ENCODE peak calls at places on chromosomes 4 and X, in five cellular contexts. H is right cardiac atrium, M is cardiac muscle cell, B is heart right ventricle, E is right atrium auricular region. R is an unnamed sample.
A peak's percentile ranks its signal among the peaks of the same experiment; 100 is the strongest.

GRCh38 chr4:38180456-38180855 is 220.3 kb downstream of the PTTG2 start:
- DNase-seq in H (no peak), M (no peak), B (no peak), E (no peak), R (no peak)

GRCh38 chr4:83535520-83535944 is 376 bp upstream of the GPAT3 start:
- DNase-seq in H (peak; percentile 64), M (peak; percentile 36), B (peak; percentile 38), E (peak; percentile 59), R (peak; percentile 12)

GRCh38 chrX:150148749-150149672 is 210.7 kb upstream of the EOLA2 start:
- DNase-seq in H (no peak), M (no peak), B (peak; percentile 7), E (no peak), R (no peak)

GRCh38 chr4:94160774-94161173 is 46.9 kb upstream of the SMARCAD1 start:
- DNase-seq in H (no peak), M (no peak), B (no peak), E (no peak), R (no peak)

GRCh38 chr4:41281038-41281634 is 24.4 kb downstream of the UCHL1 start:
- DNase-seq in H (no peak), M (peak; percentile 83), B (peak; percentile 62), E (no peak), R (peak; percentile 64)

GRCh38 chr4:20422398-20422797 is 170.7 kb downstream of the SLIT2 start:
- DNase-seq in H (no peak), M (peak; percentile 63), B (peak; percentile 8), E (no peak), R (peak; percentile 75)

GRCh38 chr4:42070463-42070862 is 80.1 kb downstream of the SLC30A9 start:
- DNase-seq in H (no peak), M (no peak), B (no peak), E (no peak), R (no peak)

GRCh38 chrX:70255452-70255851 is 4.6 kb downstream of the P2RY4 start:
- DNase-seq in H (no peak), M (no peak), B (no peak), E (no peak), R (no peak)

GRCh38 chrX:70960728-70961127 is 29.8 kb upstream of the SLC7A3 start:
- DNase-seq in H (no peak), M (no peak), B (no peak), E (no peak), R (no peak)

GRCh38 chr4:71209161-71209560 is 129.7 kb upstream of the SLC4A4 start:
- DNase-seq in H (no peak), M (no peak), B (no peak), E (no peak), R (no peak)

GRCh38 chrX:70289793-70290770 is at the start of the genes KIF4A and PDZD11:
- DNase-seq in H (peak; percentile 93), M (peak; percentile 83), B (peak; percentile 79), E (peak; percentile 72), R (peak; percentile 86)

GRCh38 chrX:6708676-6709075 is 173.8 kb upstream of the VCX3A start:
- DNase-seq in H (no peak), M (no peak), B (no peak), E (no peak), R (no peak)

GRCh38 chrX:39759526-39760224 is 338.1 kb downstream of the BCOR start:
- DNase-seq in H (peak; percentile 66), M (peak; percentile 43), B (no peak), E (no peak), R (no peak)

GRCh38 chr4:13162886-13163285 is 321.3 kb downstream of the RAB28 start:
- DNase-seq in H (peak; percentile 69), M (peak; percentile 1), B (no peak), E (no peak), R (no peak)

GRCh38 chr4:156243015-156243414 is 289.3 kb upstream of the CTSO start:
- DNase-seq in H (no peak), M (no peak), B (no peak), E (no peak), R (no peak)

GRCh38 chr4:162911349-162911748 is 255.3 kb downstream of the NAF1 start:
- DNase-seq in H (no peak), M (no peak), B (no peak), E (no peak), R (no peak)

GRCh38 chr4:4524364-4524763 is 17.5 kb downstream of the STX18 start:
- DNase-seq in H (no peak), M (peak; percentile 21), B (no peak), E (no peak), R (no peak)

GRCh38 chrX:11172413-11172812 is 61.3 kb downstream of the HCCS start:
- DNase-seq in H (no peak), M (no peak), B (no peak), E (no peak), R (no peak)

GRCh38 chrX:63417649-63418048 is 66.5 kb upstream of the SPIN4 start:
- DNase-seq in H (no peak), M (no peak), B (no peak), E (no peak), R (no peak)

GRCh38 chr4:165592386-165592785 is 213.6 kb downstream of the CPE start:
- DNase-seq in H (no peak), M (no peak), B (no peak), E (no peak), R (no peak)

GRCh38 chr4:3031357-3032064 is 42.8 kb downstream of the HTT-AS start:
- DNase-seq in H (peak; percentile 65), M (no peak), B (no peak), E (no peak), R (no peak)

GRCh38 chrX:48939417-48940228 is 17.8 kb downstream of the OTUD5 start:
- DNase-seq in H (no peak), M (no peak), B (no peak), E (no peak), R (no peak)

GRCh38 chr4:53779025-53779424 is 187.7 kb upstream of the LNX1 start:
- DNase-seq in H (no peak), M (no peak), B (no peak), E (no peak), R (no peak)

GRCh38 chrX:82589410-82589809 is 918.7 kb upstream of the POU3F4 start:
- DNase-seq in H (no peak), M (no peak), B (no peak), E (no peak), R (no peak)

GRCh38 chr4:126993351-126993750 is 639.4 kb upstream of the INTU start:
- DNase-seq in H (no peak), M (no peak), B (no peak), E (no peak), R (no peak)

GRCh38 chrX:44343412-44343942 is at the start of gene EFHC2:
- DNase-seq in H (peak; percentile 83), M (peak; percentile 26), B (peak; percentile 54), E (no peak), R (peak; percentile 35)

GRCh38 chr4:145951931-145952330 is 13.3 kb upstream of the ZNF827 start:
- DNase-seq in H (no peak), M (no peak), B (no peak), E (no peak), R (no peak)

GRCh38 chr4:72302981-72303704 is 265.9 kb downstream of the ADAMTS3 start:
- DNase-seq in H (no peak), M (peak; percentile 70), B (no peak), E (no peak), R (peak; percentile 52)

GRCh38 chrX:111445485-111445884 is 33.5 kb upstream of the DCX start:
- DNase-seq in H (no peak), M (peak; percentile 78), B (no peak), E (no peak), R (no peak)

GRCh38 chr4:87322754-87323153 is at the start of gene HSD17B13:
- DNase-seq in H (no peak), M (no peak), B (no peak), E (no peak), R (no peak)

GRCh38 chr4:85409251-85409650 is 65.7 kb upstream of the ARHGAP24 start:
- DNase-seq in H (no peak), M (no peak), B (no peak), E (no peak), R (no peak)

GRCh38 chr4:42709392-42710065 is 52.6 kb upstream of the ATP8A1 start:
- DNase-seq in H (no peak), M (no peak), B (no peak), E (no peak), R (no peak)

GRCh38 chr4:124685851-124686250 is 26.7 kb downstream of the ANKRD50 start:
- DNase-seq in H (no peak), M (no peak), B (no peak), E (no peak), R (no peak)

GRCh38 chrX:2266445-2267349 is 234.1 kb downstream of the DHRSX start:
- DNase-seq in H (no peak), M (peak; percentile 22), B (no peak), E (no peak), R (no peak)

GRCh38 chr4:183586824-183587223 is 72.2 kb downstream of the RWDD4 start:
- DNase-seq in H (no peak), M (no peak), B (no peak), E (no peak), R (no peak)
- H3K4me3 ChIP-seq in H (no peak overlapping the region), M (no peak overlapping the region), B (no peak overlapping the region), E (no peak overlapping the region), R (no peak overlapping the region)

DNA sequence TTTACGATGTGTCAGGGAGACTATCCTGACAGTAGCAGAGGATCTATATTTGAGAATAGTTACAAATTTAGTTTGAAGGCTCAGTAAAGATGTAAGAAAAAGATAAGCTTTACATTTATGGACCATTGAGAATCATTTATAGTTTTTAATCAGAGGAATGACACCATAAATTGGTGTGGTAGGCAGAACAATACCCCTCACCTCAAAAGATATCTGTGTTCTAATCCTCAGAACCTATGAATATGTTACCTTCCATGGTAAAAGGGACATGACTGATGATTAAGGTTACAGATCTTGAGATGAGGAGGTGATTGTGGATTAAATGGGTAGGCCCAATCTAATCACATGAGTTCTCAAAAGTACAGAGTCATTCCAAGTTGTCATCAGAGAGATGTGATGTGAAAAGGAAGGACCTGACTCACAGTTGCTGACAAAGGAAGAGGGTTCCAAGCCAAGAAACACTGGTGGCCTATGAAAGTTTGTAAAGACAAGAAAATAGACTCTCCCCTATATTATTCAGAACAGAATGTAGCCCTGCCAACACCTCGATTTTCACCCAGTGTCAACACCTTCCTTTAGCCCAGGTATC is 27.0 kb downstream of the EREG start:
- DNase-seq in H (no peak), M (no peak), B (no peak), E (no peak), R (no peak)
- H3K4me3 ChIP-seq in H (no peak overlapping the region), M (no peak overlapping the region), B (no peak overlapping the region), E (no peak overlapping the region), R (no peak overlapping the region)

GRCh38 chrX:124342174-124342867 is 4.0 kb upstream of the SH2D1A start:
- DNase-seq in H (no peak), M (no peak), B (no peak), E (no peak), R (no peak)
- H3K4me3 ChIP-seq in H (no peak overlapping the region), M (no peak overlapping the region), B (no peak overlapping the region), E (no peak overlapping the region), R (no peak overlapping the region)

GRCh38 chr4:138233313-138233712 is 8.8 kb downstream of the SLC7A11 start:
- DNase-seq in H (no peak), M (no peak), B (no peak), E (no peak), R (no peak)

GRCh38 chr4:138232364-138232763 is 9.8 kb downstream of the SLC7A11 start:
- DNase-seq in H (no peak), M (no peak), B (no peak), E (no peak), R (no peak)

GRCh38 chr4:138236035-138236434 is 6.1 kb downstream of the SLC7A11 start:
- DNase-seq in H (no peak), M (no peak), B (no peak), E (no peak), R (no peak)

GRCh38 chr4:138235419-138235952 is 6.7 kb downstream of the SLC7A11 start:
- DNase-seq in H (no peak), M (no peak), B (no peak), E (no peak), R (no peak)

GRCh38 chr4:138234254-138234653 is 7.9 kb downstream of the SLC7A11 start:
- DNase-seq in H (no peak), M (no peak), B (no peak), E (no peak), R (no peak)
- H3K4me3 ChIP-seq in H (no peak overlapping the region), M (no peak overlapping the region), B (no peak overlapping the region), E (no peak overlapping the region), R (no peak overlapping the region)

R was measured in BE2C.